ENCODE peak calls at places on chromosomes 11 and 22, in four cellular contexts. H, J, Q and Y are unnamed samples.

GRCh38 chr11:44604171-44604581 is 38.7 kb downstream of the CD82 start:
- DNase-seq in Q (no peak), H (no peak), J (no peak), Y (no peak)

GRCh38 chr11:6635082-6635932 is 16.1 kb upstream of the TPP1 start:
- DNase-seq in Q (no peak), H (no peak), J (no peak), Y (no peak)

GRCh38 chr11:46686886-46687810 is 13.3 kb downstream of the ARHGAP1 start:
- DNase-seq in H (no peak), Q (no peak), J (no peak), Y (no peak)

GRCh38 chr22:30694638-30695350 is at the start of gene OSBP2:
- DNase-seq in J (peak), H (peak), Q (peak), Y (no peak)

GRCh38 chr11:68212421-68213134 is 518 bp downstream of the KMT5B start:
- DNase-seq in J (peak), H (peak), Q (peak), Y (peak)

GRCh38 chr11:69213964-69214363 is 58.2 kb downstream of the SMIM38 start:
- DNase-seq in J (peak), H (no peak), Q (no peak), Y (no peak)

GRCh38 chr11:60762851-60763691 is 6.4 kb downstream of the MS4A15 start:
- DNase-seq in Q (peak), H (peak), J (no peak), Y (no peak)

GRCh38 chr11:19185516-19186052 is 16.2 kb downstream of the CSRP3 start:
- DNase-seq in J (no peak), Q (no peak), H (no peak), Y (no peak)

GRCh38 chr11:39673994-39674393 is 1785.5 kb downstream of the LRRC4C start:
- DNase-seq in H (no peak), J (no peak), Q (no peak), Y (no peak)

GRCh38 chr22:39136317-39136716 is 16.2 kb downstream of the CBX7 start:
- DNase-seq in Q (no peak), J (no peak), H (no peak), Y (no peak)

GRCh38 chr11:77107950-77108349 is 5.3 kb downstream of the OMP start:
- DNase-seq in J (no peak), H (no peak), Q (no peak), Y (peak)

GRCh38 chr11:121351089-121351488 is 58.5 kb downstream of the SC5D start:
- DNase-seq in H (no peak), J (no peak), Q (no peak), Y (no peak)

GRCh38 chr11:31557991-31558390 is 48.4 kb downstream of the ELP4 start:
- DNase-seq in H (peak), J (no peak), Q (no peak), Y (no peak)

GRCh38 chr11:58330861-58331260 is 28.0 kb downstream of the OR5B17 start:
- DNase-seq in Q (no peak), J (no peak), H (no peak), Y (no peak)

GRCh38 chr11:74671520-74672196 is 59.6 kb downstream of the CHRDL2 start:
- DNase-seq in Q (peak), J (peak), H (no peak), Y (peak)

GRCh38 chr11:36088234-36088975 is 144.5 kb downstream of the LDLRAD3 start:
- DNase-seq in J (no peak), H (no peak), Q (no peak), Y (no peak)

GRCh38 chr22:20011123-20011992 is 5.3 kb downstream of the ARVCF start:
- DNase-seq in Q (no peak), J (no peak), H (no peak), Y (no peak)

GRCh38 chr22:46269564-46269963 is 1.8 kb downstream of the TTC38 start:
- DNase-seq in J (no peak), Q (peak), H (no peak), Y (no peak)

GRCh38 chr11:15911377-15912044 is 444.8 kb downstream of the SOX6 start:
- DNase-seq in H (no peak), J (no peak), Q (no peak), Y (peak)

GRCh38 chr22:35972559-35972958 is 56.1 kb downstream of the RBFOX2 start:
- DNase-seq in Q (no peak), H (no peak), J (no peak), Y (no peak)

GRCh38 chr22:20972014-20972797 is 5.2 kb downstream of the AIFM3 start:
- DNase-seq in J (no peak), H (no peak), Q (no peak), Y (no peak)

GRCh38 chr11:19989191-19989590 is 171.1 kb downstream of the DBX1 start:
- DNase-seq in H (no peak), Q (no peak), J (no peak), Y (no peak)

GRCh38 chr22:26922804-26923203 is 265.4 kb downstream of the MIAT start:
- DNase-seq in J (no peak), Q (peak), H (peak), Y (no peak)

GRCh38 chr11:72773696-72774095 is 20.2 kb downstream of the STARD10 start:
- DNase-seq in Q (no peak), J (no peak), H (no peak), Y (no peak)

GRCh38 chr11:121567988-121568387 is 115.2 kb upstream of the SORL1-AS1 start:
- DNase-seq in Q (no peak), J (no peak), H (no peak), Y (no peak)

GRCh38 chr11:17725174-17725573 is 5.8 kb downstream of the MYOD1 start:
- DNase-seq in Q (no peak), H (no peak), J (no peak), Y (no peak)

GRCh38 chr11:12084191-12084717 is 26.1 kb upstream of the MICAL2 start:
- DNase-seq in J (no peak), H (no peak), Q (no peak), Y (no peak)

GRCh38 chr11:7251836-7252682 is at the start of gene SYT9:
- DNase-seq in Q (peak), H (peak), J (no peak), Y (no peak)

GRCh38 chr11:111939836-111940604 is 2.9 kb downstream of the DIXDC1 start:
- DNase-seq in Q (no peak), J (no peak), H (no peak), Y (peak)

GRCh38 chr11:1982908-1983600 is 14.6 kb downstream of the H19 start:
- DNase-seq in Q (no peak), H (no peak), J (no peak), Y (no peak)

GRCh38 chr11:108224908-108225786 is 2.3 kb downstream of the ATM start:
- DNase-seq in Q (no peak), J (peak), H (no peak), Y (no peak)

GRCh38 chr11:105236631-105237030 is 97.1 kb upstream of the CARD18 start:
- DNase-seq in H (no peak), J (no peak), Q (no peak), Y (no peak)

GRCh38 chr22:20510811-20511577 is 3.6 kb downstream of the MED15 start:
- DNase-seq in H (no peak), J (no peak), Q (no peak), Y (no peak)

GRCh38 chr11:62546244-62546936 is at the start of gene AHNAK:
- DNase-seq in Q (peak), J (peak), H (peak), Y (no peak)

GRCh38 chr11:62546937-62547625 is 475 bp upstream of the AHNAK start:
- DNase-seq in J (no peak), Q (peak), H (peak), Y (no peak)

GRCh38 chr11:62547691-62548281 is 1.2 kb upstream of the AHNAK start:
- DNase-seq in Q (peak), H (no peak), J (no peak), Y (no peak)

GRCh38 chr11:62545437-62546243 is 966 bp downstream of the AHNAK start:
- DNase-seq in J (peak), Q (peak), H (peak), Y (peak)

DNA sequence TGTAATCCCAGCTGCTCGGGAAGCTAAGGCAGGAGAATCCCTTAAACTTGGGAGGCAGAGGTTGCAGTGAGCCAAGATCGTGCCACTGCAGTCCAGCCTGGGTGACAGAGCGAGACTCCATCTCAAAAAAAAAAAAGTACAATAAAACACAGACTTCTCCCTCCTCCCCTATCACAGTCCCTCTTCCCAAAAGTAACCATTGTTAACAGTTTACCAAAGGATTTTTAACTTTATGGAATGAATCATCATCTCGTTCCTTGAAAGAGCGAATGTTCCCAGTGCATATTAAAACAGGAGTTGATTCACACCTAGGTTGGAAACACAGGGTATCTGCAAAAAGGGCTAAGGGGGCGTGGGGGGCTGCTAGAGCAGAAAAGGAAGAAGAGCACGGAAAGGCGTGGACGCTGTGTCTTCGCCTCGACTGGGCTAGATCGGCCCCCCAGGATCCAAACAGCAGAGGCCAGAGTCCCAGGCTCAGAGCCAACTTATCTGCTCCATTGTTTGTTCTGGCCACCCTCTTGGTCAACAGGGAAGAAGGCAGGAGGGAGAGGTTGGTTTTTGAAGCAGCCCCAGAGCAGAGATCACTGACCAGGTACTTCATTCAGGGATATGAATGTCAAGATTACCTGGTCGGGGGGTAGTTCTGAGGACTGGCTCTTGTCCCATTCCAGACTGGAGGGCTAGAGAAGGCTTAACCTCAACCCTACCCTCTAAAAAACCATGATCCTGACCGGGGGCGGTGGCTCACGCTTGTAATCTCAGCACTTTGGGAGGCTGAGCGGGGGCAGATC is 2.1 kb upstream of the AHNAK start:
- DNase-seq in Q (no peak), H (no peak), J (no peak), Y (no peak)
- H3K4me3 ChIP-seq in Q (no peak), H (no peak), J (no peak), Y (no peak)

GRCh38 chr11:114262681-114263509 is 33.3 kb upstream of the NNMT start:
- DNase-seq in Q (peak), H (peak), J (no peak), Y (no peak)

GRCh38 chr11:114263510-114264170 is 32.6 kb upstream of the NNMT start:
- DNase-seq in Q (no peak), J (no peak), H (no peak), Y (no peak)

GRCh38 chr11:114265084-114265878 is 30.9 kb upstream of the NNMT start:
- DNase-seq in Q (no peak), J (no peak), H (no peak), Y (no peak)

GRCh38 chr11:114261791-114262190 is 34.4 kb upstream of the NNMT start:
- DNase-seq in J (no peak), Q (no peak), H (no peak), Y (no peak)

GRCh38 chr11:114264381-114264780 is 31.8 kb upstream of the NNMT start:
- DNase-seq in J (no peak), H (no peak), Q (no peak), Y (no peak)
- H3K4me3 ChIP-seq in J (no peak), H (no peak), Q (no peak), Y (no peak)

GRCh38 chr11:114291847-114292680 is 4.1 kb upstream of the NNMT start:
- DNase-seq in Q (no peak), J (no peak), H (no peak), Y (peak)
- H3K4me3 ChIP-seq in Q (no peak), J (no peak), H (no peak), Y (no peak)

GRCh38 chr11:33160587-33160986 is 693 bp downstream of the CSTF3 start:
- DNase-seq in H (no peak), Q (no peak), J (no peak), Y (no peak)

GRCh38 chr11:33157103-33158027 is 3.9 kb downstream of the CSTF3 start:
- DNase-seq in H (no peak), Q (no peak), J (no peak), Y (no peak)

GRCh38 chr11:33161120-33162005 is at the start of gene CSTF3:
- DNase-seq in J (peak), H (peak), Q (peak), Y (peak)

GRCh38 chr11:33160147-33160546 is 1.1 kb downstream of the CSTF3 start:
- DNase-seq in Q (no peak), H (peak), J (no peak), Y (no peak)

GRCh38 chr11:33158596-33158995 is 2.7 kb downstream of the CSTF3 start:
- DNase-seq in J (no peak), Q (no peak), H (no peak), Y (no peak)
- H3K4me3 ChIP-seq in J (no peak), Q (no peak), H (peak), Y (no peak)

GRCh38 chr11:9533053-9533452 is 40.4 kb upstream of the WEE1 start:
- DNase-seq in J (no peak), H (no peak), Q (no peak), Y (no peak)
- H3K4me3 ChIP-seq in J (no peak), H (no peak), Q (no peak), Y (no peak)

GRCh38 chr11:65377777-65378176 is 4.7 kb downstream of the SLC25A45 start:
- DNase-seq in J (no peak), H (no peak), Q (peak), Y (no peak)

GRCh38 chr11:65380460-65381126 is 1.9 kb downstream of the SLC25A45 start:
- DNase-seq in Q (peak), J (no peak), H (peak), Y (no peak)

GRCh38 chr11:65378208-65378927 is 4.1 kb downstream of the SLC25A45 start:
- DNase-seq in H (no peak), J (no peak), Q (peak), Y (no peak)

GRCh38 chr11:65379698-65380459 is 2.6 kb downstream of the SLC25A45 start:
- DNase-seq in H (no peak), J (no peak), Q (no peak), Y (no peak)

DNA sequence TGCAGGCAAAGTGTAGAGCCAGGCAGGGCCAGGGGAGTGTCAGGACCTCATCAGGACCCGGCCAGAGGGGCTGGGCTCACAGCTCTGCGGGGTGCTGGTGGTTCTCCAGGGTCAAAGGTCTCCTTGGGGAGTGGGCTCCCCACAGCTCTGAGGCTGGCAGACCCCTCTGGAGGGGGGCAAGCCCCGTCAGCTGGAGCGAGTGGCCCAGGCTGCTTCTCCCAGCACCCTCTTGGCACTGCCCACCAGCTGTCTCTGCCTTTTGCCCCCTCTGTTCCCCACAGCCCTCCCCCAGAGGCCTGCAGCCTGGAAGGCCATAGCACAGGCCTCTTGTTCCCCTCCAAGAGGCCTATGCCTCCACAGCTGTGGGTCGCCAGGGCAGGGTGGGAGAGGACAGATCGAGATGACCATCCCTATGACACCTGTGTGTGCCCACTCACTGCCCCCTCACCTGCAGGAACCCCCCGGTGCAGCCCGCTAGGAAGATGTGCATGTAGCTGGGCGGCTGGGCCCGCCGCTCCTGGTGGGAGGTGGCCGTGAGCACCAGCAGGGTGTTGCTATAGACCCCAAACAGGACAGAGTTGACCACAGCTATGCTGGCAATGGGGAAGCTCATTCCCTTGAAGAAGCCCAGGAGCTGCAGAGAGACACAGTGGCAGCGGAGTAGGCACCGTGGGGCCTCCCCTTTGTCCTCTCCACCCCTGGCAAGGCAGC is 3.4 kb downstream of the SLC25A45 start:
- DNase-seq in H (no peak), J (no peak), Q (no peak), Y (no peak)
- H3K4me3 ChIP-seq in H (no peak), J (no peak), Q (no peak), Y (no peak)

DNA sequence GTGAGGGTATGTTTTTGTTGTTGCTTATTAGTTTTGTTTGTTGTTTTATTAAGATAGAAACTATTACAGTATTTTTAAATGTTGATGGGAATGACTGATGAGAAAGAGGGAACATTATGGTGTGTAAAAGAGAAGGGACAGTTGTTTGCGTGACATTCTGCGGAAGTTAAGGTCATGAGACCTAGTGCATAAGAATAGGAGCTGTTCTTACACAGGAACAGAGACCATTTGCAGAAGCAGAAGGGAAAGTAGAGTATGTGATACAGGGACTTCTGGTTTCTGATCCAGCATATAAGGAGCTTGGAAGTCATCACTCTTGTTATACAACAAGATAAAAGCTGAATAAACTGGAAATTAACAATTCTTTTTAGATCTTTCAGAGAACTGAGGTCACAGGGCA is 299.2 kb upstream of the API5 start:
- DNase-seq in J (no peak), Q (no peak), H (no peak), Y (no peak)
- H3K4me3 ChIP-seq in J (no peak), Q (no peak), H (no peak), Y (no peak)

GRCh38 chr22:40509401-40510134 is 127.0 kb downstream of the MRTFA start:
- DNase-seq in H (no peak), J (no peak), Q (no peak), Y (peak)
- H3K4me3 ChIP-seq in H (no peak), J (no peak), Q (no peak), Y (no peak)

GRCh38 chr11:118260353-118260752 is 3.7 kb downstream of the MPZL2 start:
- DNase-seq in H (no peak), J (no peak), Q (no peak), Y (no peak)
- H3K4me3 ChIP-seq in H (no peak), J (no peak), Q (no peak), Y (no peak)

GRCh38 chr11:122690292-122690691 is 34.8 kb downstream of the UBASH3B start:
- DNase-seq in H (no peak), J (no peak), Q (no peak), Y (no peak)
- H3K4me3 ChIP-seq in H (no peak), J (no peak), Q (no peak), Y (peak)